ENCODE peak calls at places on chromosomes 16 and 17, in four cellular contexts. J is K562, L is GM12878, H is HepG2. M is an unnamed sample.
A peak's percentile ranks its signal among the peaks of the same experiment; 100 is the strongest.

GRCh38 chr17:43171761-43172487 is 910 bp downstream of the NBR1 start:
- DNase-seq in J (no peak), L (no peak), H (peak; percentile 79), M (peak; percentile 61)

GRCh38 chr16:24635900-24636610 is 93.4 kb upstream of the TNRC6A start:
- DNase-seq in J (no peak), L (no peak), H (no peak), M (peak; percentile 84)

GRCh38 chr16:24198807-24199533 is 57.2 kb upstream of the CACNG3 start:
- DNase-seq in J (no peak), L (no peak), H (no peak), M (no peak)

GRCh38 chr17:30433514-30433913 is 43.7 kb upstream of the GOSR1 start:
- DNase-seq in J (no peak), L (no peak), H (no peak), M (peak; percentile 68)

GRCh38 chr16:79429276-79430128 is 171.0 kb downstream of the MAF start:
- DNase-seq in J (no peak), L (no peak), H (no peak), M (no peak)

GRCh38 chr17:2955931-2956582 is 107.3 kb downstream of the OR1D5 start:
- DNase-seq in J (no peak), L (no peak), H (no peak), M (no peak)

GRCh38 chr17:12553625-12554024 is 112.1 kb upstream of the MYOCD start:
- DNase-seq in J (no peak), L (no peak), H (no peak), M (no peak)

GRCh38 chr17:78997231-78997741 is 12.3 kb downstream of the CANT1 start:
- DNase-seq in J (no peak), L (no peak), H (no peak), M (no peak)

GRCh38 chr17:82582208-82582607 is 62.7 kb downstream of the FOXK2 start:
- DNase-seq in J (no peak), L (no peak), H (no peak), M (no peak)

GRCh38 chr17:5354886-5355415 is 64.5 kb downstream of the NUP88 start:
- DNase-seq in J (no peak), L (no peak), H (no peak), M (no peak)

GRCh38 chr17:1745513-1746020 is 2.9 kb downstream of the SERPINF2 start:
- DNase-seq in J (no peak), L (no peak), H (no peak), M (no peak)

GRCh38 chr17:1744551-1745512 is 2.2 kb downstream of the SERPINF2 start:
- DNase-seq in J (no peak), L (no peak), H (no peak), M (no peak)

GRCh38 chr17:1743094-1743452 is 402 bp downstream of the SERPINF2 start:
- DNase-seq in J (no peak), L (no peak), H (no peak), M (no peak)

GRCh38 chr17:1746975-1747543 is 4.4 kb downstream of the SERPINF2 start:
- DNase-seq in J (no peak), L (no peak), H (no peak), M (no peak)

DNA sequence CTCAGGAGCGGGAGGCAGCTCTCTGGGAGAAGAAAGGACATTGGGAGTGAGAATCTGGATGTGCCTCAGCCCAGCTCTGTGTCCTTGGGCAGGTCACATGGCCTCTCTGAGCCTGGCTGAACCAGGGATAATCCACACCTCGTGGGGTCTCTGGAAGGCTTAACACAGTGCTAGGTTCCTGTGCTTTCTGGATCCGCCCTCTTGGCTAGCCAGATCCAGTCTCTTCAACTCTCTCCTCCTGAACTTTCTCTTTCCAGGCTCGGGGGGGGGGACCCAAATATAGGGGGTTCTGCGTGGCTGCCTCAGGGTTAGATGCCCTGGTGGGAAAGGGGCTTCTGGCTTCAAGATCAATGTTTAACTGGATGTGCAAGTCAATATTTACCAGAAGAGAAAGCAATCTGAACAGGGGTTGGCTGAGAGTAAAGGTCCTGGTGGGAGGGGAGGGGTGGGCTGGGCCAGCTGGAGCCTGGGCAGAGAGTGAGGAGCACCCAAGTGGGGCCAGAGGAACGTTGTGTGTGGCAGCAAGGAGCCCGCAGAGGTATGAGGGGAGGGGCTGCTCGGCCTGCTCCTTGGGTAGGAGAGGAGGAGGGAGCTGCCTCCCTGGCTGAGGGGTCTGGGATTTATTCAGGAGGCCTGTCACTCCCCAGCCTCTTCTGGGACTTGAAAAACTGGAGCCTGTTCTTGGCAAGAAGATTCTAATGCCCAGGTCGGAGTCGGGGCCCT is at the start of gene SERPINF2:
- DNase-seq in J (no peak), L (no peak), H (peak; percentile 93), M (no peak)
- TF ChIP-seq POLR2AphosphoS2 in J (no peak), L (no peak), H (no peak), M (no peak)

DNA sequence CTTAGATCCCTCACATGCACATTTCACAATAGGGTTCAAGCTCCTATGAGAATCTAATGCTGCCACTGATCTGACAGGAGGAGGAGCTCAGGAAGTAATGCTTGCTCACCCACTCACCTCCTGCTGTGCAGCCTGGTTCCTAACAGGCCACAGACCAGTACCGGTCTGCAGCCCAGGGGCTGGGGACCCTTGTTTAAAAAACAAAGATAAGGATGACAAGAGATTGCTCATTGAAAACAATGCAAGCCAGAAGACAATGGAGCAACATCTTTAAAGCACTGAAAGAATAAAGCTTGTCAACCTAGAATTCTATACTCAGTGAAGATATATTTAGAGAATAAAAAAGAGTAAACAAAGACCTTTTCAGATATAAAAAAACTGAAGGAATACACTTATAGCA is 22.8 kb upstream of the FA2H start:
- DNase-seq in J (no peak), L (no peak), H (no peak), M (no peak)
- TF ChIP-seq POLR2AphosphoS2 in J (no peak), L (no peak), H (no peak), M (no peak)

GRCh38 chr17:6427284-6427781 is 7.6 kb downstream of the AIPL1 start:
- DNase-seq in J (no peak), L (peak; percentile 23), H (no peak), M (no peak)
- TF ChIP-seq POLR2AphosphoS2 in J (no peak), L (no peak), H (no peak), M (no peak)

DNA sequence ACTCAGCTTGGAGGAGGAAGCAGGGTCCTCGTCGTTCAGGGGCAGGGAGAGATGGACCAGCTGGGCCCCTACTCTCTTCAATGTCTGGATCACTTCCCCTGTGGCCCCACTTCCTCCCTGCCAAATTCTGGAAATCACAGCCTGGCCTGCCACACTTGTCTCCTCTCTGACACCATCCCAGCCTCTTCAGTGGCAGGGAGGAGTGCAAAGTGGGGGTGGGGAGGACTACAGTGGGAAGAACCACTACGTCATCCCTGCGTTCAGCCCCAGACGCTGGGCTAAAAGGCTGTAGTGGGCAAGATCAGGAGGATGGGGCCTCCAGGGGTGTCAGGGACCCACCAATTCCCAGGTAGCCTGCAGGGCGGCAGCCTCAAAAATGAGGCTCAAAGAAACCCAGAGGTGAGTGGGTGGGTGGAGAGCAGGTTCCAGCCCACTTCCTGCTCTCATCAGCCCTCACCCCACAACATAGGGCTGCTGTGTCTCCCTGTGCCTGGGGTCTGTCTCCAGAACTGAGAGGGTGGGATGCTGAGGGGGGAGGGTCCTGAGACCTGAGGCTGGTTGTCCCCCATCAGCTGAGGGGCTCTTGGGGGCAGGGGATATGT is 25.0 kb upstream of the TAC4 start:
- DNase-seq in J (no peak), L (no peak), H (no peak), M (no peak)
- TF ChIP-seq POLR2AphosphoS2 in J (no peak), L (no peak), H (no peak), M (no peak)

M was measured in A549.